ENCODE peak calls at places on chromosomes 4 and X, in seven cellular contexts. Q, P, X, D, O, J and M are unnamed samples.

GRCh38 chr4:28479666-28480065 is 1619.0 kb downstream of the STIM2 start:
- DNase-seq in Q (no peak), P (no peak), X (no peak), D (no peak), O (no peak), J (no peak), M (no peak)

GRCh38 chr4:6121276-6121850 is 79.0 kb downstream of the JAKMIP1 start:
- DNase-seq in Q (no peak), P (no peak), X (peak), D (no peak), O (no peak), J (no peak), M (no peak)

GRCh38 chr4:27973056-27973455 is 1112.4 kb downstream of the STIM2 start:
- DNase-seq in Q (no peak), P (no peak), X (no peak), D (no peak), O (no peak), J (no peak), M (no peak)

GRCh38 chr4:149029056-149029651 is 586.9 kb upstream of the NR3C2 start:
- DNase-seq in Q (no peak), P (no peak), X (no peak), D (no peak), O (peak), J (no peak), M (peak)

GRCh38 chrX:48997865-48998264 is 4.2 kb downstream of the GRIPAP1 start:
- DNase-seq in Q (no peak), P (no peak), X (no peak), D (no peak), O (no peak), J (no peak), M (no peak)

GRCh38 chr4:160129439-160129838 is 1026.6 kb downstream of the RAPGEF2 start:
- DNase-seq in Q (no peak), P (no peak), X (no peak), D (no peak), O (peak), J (peak), M (no peak)

GRCh38 chr4:151238477-151238876 is 38.5 kb upstream of the PRSS48 start:
- DNase-seq in Q (no peak), P (no peak), X (no peak), D (no peak), O (no peak), J (peak), M (no peak)

GRCh38 chr4:184851200-184851541 is 25.4 kb upstream of the ACSL1 start:
- DNase-seq in Q (no peak), P (no peak), X (no peak), D (no peak), O (no peak), J (peak), M (no peak)

GRCh38 chrX:120251471-120252011 is 929 bp downstream of the ZBTB33 start:
- DNase-seq in Q (no peak), P (peak), X (peak), D (peak), O (peak), J (peak), M (peak)

GRCh38 chr4:119172223-119172622 is 36.6 kb downstream of the MYOZ2 start:
- DNase-seq in Q (no peak), P (no peak), X (no peak), D (no peak), O (no peak), J (peak), M (no peak)

GRCh38 chr4:11743236-11743635 is 314.5 kb upstream of the HS3ST1 start:
- DNase-seq in Q (no peak), P (no peak), X (no peak), D (no peak), O (no peak), J (no peak), M (no peak)

GRCh38 chrX:130295519-130296314 is 27.0 kb upstream of the ZNF280C start:
- DNase-seq in Q (no peak), P (no peak), X (no peak), D (no peak), O (no peak), J (peak), M (no peak)